ENCODE peak calls at places on chromosomes 16 and 17, in eight cellular contexts. T, G, R, M, Q, C, S and Z are unnamed samples.

GRCh38 chr17:52696362-52696761 is 537.8 kb upstream of the CA10 start:
- DNase-seq in T (no peak), G (no peak), R (no peak), M (no peak), Q (no peak), C (no peak), S (no peak), Z (no peak)

GRCh38 chr17:66667491-66668030 is 167.4 kb upstream of the CACNG5 start:
- DNase-seq in T (no peak), G (peak), R (no peak), M (no peak), Q (peak), C (no peak), S (no peak), Z (peak)

GRCh38 chr16:89201467-89202377 is 1.4 kb upstream of the SLC22A31 start:
- DNase-seq in T (no peak), G (peak), R (peak), M (peak), Q (peak), C (peak), S (peak), Z (peak)

GRCh38 chr16:82124651-82125050 is 45.4 kb downstream of the MPHOSPH6 start:
- DNase-seq in T (no peak), G (no peak), R (no peak), M (no peak), Q (no peak), C (no peak), S (no peak), Z (no peak)

GRCh38 chr16:81492307-81492706 is 47.7 kb downstream of the CMIP start:
- DNase-seq in T (no peak), G (no peak), R (no peak), M (no peak), Q (no peak), C (no peak), S (no peak), Z (no peak)

GRCh38 chr17:75004371-75004770 is 8.1 kb upstream of the MRPL58 start:
- DNase-seq in T (no peak), G (no peak), R (no peak), M (no peak), Q (no peak), C (no peak), S (no peak), Z (no peak)

GRCh38 chr16:48491517-48491916 is 106.3 kb upstream of the SIAH1 start:
- DNase-seq in T (no peak), G (no peak), R (no peak), M (no peak), Q (no peak), C (no peak), S (no peak), Z (no peak)

GRCh38 chr17:79469646-79470045 is 141.2 kb downstream of the RBFOX3 start:
- DNase-seq in T (no peak), G (no peak), R (no peak), M (no peak), Q (no peak), C (no peak), S (no peak), Z (no peak)

GRCh38 chr16:77745972-77746371 is 23.7 kb downstream of the NUDT7 start:
- DNase-seq in T (no peak), G (no peak), R (no peak), M (no peak), Q (no peak), C (no peak), S (no peak), Z (no peak)

GRCh38 chr17:12634789-12635414 is 30.8 kb upstream of the MYOCD start:
- DNase-seq in T (no peak), G (no peak), R (no peak), M (no peak), Q (no peak), C (no peak), S (no peak), Z (no peak)

GRCh38 chr17:19409509-19409908 is 1.5 kb upstream of the RNF112 start:
- DNase-seq in T (no peak), G (no peak), R (no peak), M (no peak), Q (no peak), C (no peak), S (no peak), Z (no peak)